ENCODE peak calls at places on chromosomes 3 and 15, in six cellular contexts. B is upper lobe of left lung; F is non-pigmented ciliary epithelial cell; G is stimulated activated CD4-positive, alpha-beta T cell treated with anti-CD3 and anti-CD28 coated beads, Interleukin-2, amount 100 ng/mL, for 48 hours; L is substantia nigra; D is ACHN. Z is an unnamed sample.

GRCh38 chr3:37400945-37401344 is 226.6 kb upstream of the LRRFIP2 start:
- DNase-seq in B (no peak), G (no peak), F (no peak), L (no peak), D (no peak), Z (no peak)

GRCh38 chr3:141789281-141789680 is 26.1 kb downstream of the GRK7 start:
- DNase-seq in D (peak; percentile 4), L (no peak), G (no peak), B (no peak), F (no peak), Z (no peak)

GRCh38 chr3:49721165-49721860 is 1.8 kb upstream of the AMIGO3 start:
- DNase-seq in G (no peak), D (no peak), B (no peak), F (no peak), L (no peak), Z (no peak)

GRCh38 chr3:14925729-14926591 is 21.4 kb upstream of the NR2C2 start:
- DNase-seq in F (no peak), D (peak; percentile 60), L (no peak), B (no peak), G (no peak), Z (peak; percentile 30)

GRCh38 chr15:83733206-83733605 is 79.3 kb downstream of the ADAMTSL3 start:
- DNase-seq in D (peak; percentile 97), B (no peak), G (no peak), F (peak; percentile 62), L (no peak), Z (peak; percentile 90)

GRCh38 chr3:169232863-169233262 is 430.6 kb downstream of the MECOM start:
- DNase-seq in F (no peak), D (no peak), G (no peak), L (no peak), B (no peak), Z (no peak)

GRCh38 chr3:10932596-10932995 is 60.0 kb upstream of the SLC6A1 start:
- DNase-seq in D (no peak), G (no peak), B (no peak), F (no peak), L (no peak), Z (no peak)

GRCh38 chr15:89305395-89305794 is 29.2 kb downstream of the POLG start:
- DNase-seq in F (no peak), L (no peak), D (no peak), G (no peak), B (no peak), Z (no peak)

GRCh38 chr3:158460929-158461328 is 110.1 kb upstream of the MLF1 start:
- DNase-seq in D (no peak), F (no peak), G (no peak), B (no peak), L (no peak), Z (no peak)

Z was measured in epithelial cell of proximal tubule.